ENCODE peak calls at places on chromosomes 5 and 9, in eight cellular contexts. O, D, E, U, J, W, G and S are unnamed samples. For H3K4me1, the result is how much of the 10 kb centered on the place peaks cover.

GRCh38 chr5:151562019-151562707 is 29.0 kb downstream of the FAT2 start:
- DNase-seq in O (no peak), D (no peak), E (no peak), U (no peak), J (no peak), W (no peak), G (no peak), S (no peak)

GRCh38 chr9:94860678-94861588 is 134.4 kb downstream of the AOPEP start:
- DNase-seq in O (peak), D (no peak), E (peak), U (no peak), J (peak), W (no peak), G (no peak), S (no peak)

GRCh38 chr9:117377046-117377445 is 37.8 kb downstream of the ASTN2 start:
- DNase-seq in O (no peak), D (no peak), E (no peak), U (no peak), J (no peak), W (no peak), G (no peak), S (no peak)

GRCh38 chr5:150662731-150663516 is 1.9 kb downstream of the MYOZ3 start:
- DNase-seq in O (no peak), D (no peak), E (no peak), U (no peak), J (no peak), W (no peak), G (no peak), S (peak)

GRCh38 chr9:113614843-113615648 is 151.5 kb downstream of the RGS3 start:
- DNase-seq in O (no peak), D (no peak), E (peak), U (peak), J (peak), W (peak), G (no peak), S (peak)

GRCh38 chr5:79562351-79563246 is 48.7 kb upstream of the HOMER1 start:
- DNase-seq in O (no peak), D (peak), E (no peak), U (no peak), J (no peak), W (no peak), G (no peak), S (no peak)

GRCh38 chr9:99299214-99300102 is 77.4 kb downstream of the SEC61B start:
- DNase-seq in O (no peak), D (peak), E (peak), U (no peak), J (no peak), W (no peak), G (no peak), S (no peak)

GRCh38 chr5:139822553-139823425 is 27.2 kb downstream of the PSD2 start:
- DNase-seq in O (no peak), D (no peak), E (no peak), U (no peak), J (no peak), W (no peak), G (no peak), S (no peak)

GRCh38 chr5:180646289-180646962 is 3.0 kb downstream of the FLT4 start:
- DNase-seq in O (no peak), D (no peak), E (no peak), U (no peak), J (no peak), W (no peak), G (no peak), S (no peak)

GRCh38 chr9:123469231-123469630 is 113.2 kb downstream of the CRB2 start:
- DNase-seq in O (no peak), D (no peak), E (no peak), U (no peak), J (no peak), W (no peak), G (no peak), S (no peak)

GRCh38 chr5:62649476-62650113 is 71.0 kb downstream of the LRRC70 start:
- DNase-seq in O (peak), D (no peak), E (no peak), U (no peak), J (no peak), W (peak), G (no peak), S (no peak)

GRCh38 chr9:137619240-137620090 is 660 bp downstream of the EHMT1 start:
- DNase-seq in O (peak), D (peak), E (peak), U (peak), J (no peak), W (no peak), G (peak), S (no peak)

GRCh38 chr5:139961435-139962157 is 81.5 kb downstream of the NRG2 start:
- DNase-seq in O (no peak), D (peak), E (no peak), U (no peak), J (no peak), W (no peak), G (no peak), S (no peak)

GRCh38 chr9:94649100-94649855 is 10.0 kb upstream of the FBP1 start:
- DNase-seq in O (no peak), D (peak), E (peak), U (no peak), J (no peak), W (no peak), G (peak), S (no peak)

GRCh38 chr9:113808391-113809191 is 67.5 kb upstream of the ZNF618 start:
- DNase-seq in O (no peak), D (peak), E (peak), U (no peak), J (no peak), W (peak), G (no peak), S (peak)

DNA sequence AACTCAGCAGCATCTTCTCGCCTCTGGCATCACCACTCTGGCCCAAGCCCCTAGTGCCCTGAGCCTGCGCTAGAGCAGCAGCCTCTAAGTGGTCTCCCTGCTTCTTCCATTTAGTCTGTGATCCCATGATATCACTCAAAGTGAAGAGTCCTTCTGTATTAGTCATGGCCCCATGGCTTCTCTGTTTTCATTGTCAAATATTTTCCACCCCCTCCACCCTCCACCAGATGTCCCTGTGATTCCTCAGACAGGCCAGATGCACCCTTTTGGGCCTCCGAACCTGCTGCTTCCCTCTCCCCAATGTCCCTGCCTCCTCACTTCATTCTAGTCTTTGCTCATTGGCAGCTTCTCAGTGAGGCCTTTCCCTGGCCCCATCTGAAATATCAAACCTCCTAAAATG is 299.2 kb downstream of the SPOCK1 start:
- DNase-seq in O (no peak), D (peak), E (no peak), U (no peak), J (no peak), W (no peak), G (no peak), S (no peak)
- TF ChIP-seq CTCF in O (no peak), D (peak), E (no peak), U (no peak), J (no peak), W (no peak), G (no peak), S (no peak)

GRCh38 chr5:142313275-142313674 is 11.5 kb downstream of the SPRY4 start:
- DNase-seq in O (no peak), D (no peak), E (no peak), U (no peak), J (no peak), W (no peak), G (no peak), S (no peak)

GRCh38 chr5:142311725-142312124 is 13.1 kb downstream of the SPRY4 start:
- DNase-seq in O (no peak), D (no peak), E (no peak), U (no peak), J (no peak), W (no peak), G (no peak), S (no peak)

GRCh38 chr5:142313693-142314092 is 11.1 kb downstream of the SPRY4 start:
- DNase-seq in O (no peak), D (no peak), E (no peak), U (no peak), J (no peak), W (no peak), G (no peak), S (no peak)

GRCh38 chr5:142310803-142311202 is 14.0 kb downstream of the SPRY4 start:
- DNase-seq in O (no peak), D (no peak), E (no peak), U (no peak), J (no peak), W (no peak), G (no peak), S (no peak)

GRCh38 chr5:142312399-142312798 is 12.4 kb downstream of the SPRY4 start:
- DNase-seq in O (no peak), D (no peak), E (no peak), U (no peak), J (no peak), W (no peak), G (no peak), S (no peak)
- H3K4me3 ChIP-seq in O (no peak), D (no peak), E (no peak), U (no peak), J (no peak), W (peak), G (no peak), S (no peak)

GRCh38 chr9:69499959-69500358 is 172.2 kb downstream of the APBA1 start:
- DNase-seq in O (no peak), D (no peak), E (no peak), U (no peak), J (no peak), W (no peak), G (no peak), S (no peak)

GRCh38 chr9:69499401-69499800 is 172.8 kb downstream of the APBA1 start:
- DNase-seq in O (no peak), D (no peak), E (no peak), U (no peak), J (no peak), W (no peak), G (no peak), S (no peak)

GRCh38 chr9:69497816-69498215 is 172.8 kb downstream of the ENTREP1 start:
- DNase-seq in O (no peak), D (no peak), E (no peak), U (no peak), J (no peak), W (no peak), G (no peak), S (no peak)

GRCh38 chr9:69496803-69497450 is 171.9 kb downstream of the ENTREP1 start:
- DNase-seq in O (no peak), D (no peak), E (no peak), U (no peak), J (no peak), W (no peak), G (no peak), S (no peak)

DNA sequence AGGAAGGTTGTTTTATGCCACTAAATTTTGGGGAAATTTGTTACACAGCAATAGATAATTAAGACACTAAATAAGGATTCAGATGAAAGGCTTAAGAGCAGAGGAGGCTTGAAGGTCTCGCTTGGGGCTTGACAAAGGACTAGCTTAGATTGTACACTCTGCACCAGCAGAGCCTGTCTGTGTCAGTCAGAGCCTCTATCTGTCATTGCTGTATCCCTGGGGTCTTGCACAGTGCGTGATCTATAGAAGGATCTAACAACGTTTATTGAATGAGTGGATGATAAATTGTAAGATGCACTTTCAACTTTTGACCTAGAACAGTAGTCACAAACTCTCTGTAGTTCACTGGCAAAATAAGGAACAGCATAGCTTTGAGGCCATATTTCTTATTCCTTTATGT is 173.4 kb downstream of the ENTREP1 start:
- DNase-seq in O (no peak), D (no peak), E (no peak), U (no peak), J (no peak), W (no peak), G (no peak), S (no peak)
- H3K4me1 ChIP-seq in O (under half), D (under half), E (under half), U (under half), J (under half), W (under half), G (under half), S (under half)

DNA sequence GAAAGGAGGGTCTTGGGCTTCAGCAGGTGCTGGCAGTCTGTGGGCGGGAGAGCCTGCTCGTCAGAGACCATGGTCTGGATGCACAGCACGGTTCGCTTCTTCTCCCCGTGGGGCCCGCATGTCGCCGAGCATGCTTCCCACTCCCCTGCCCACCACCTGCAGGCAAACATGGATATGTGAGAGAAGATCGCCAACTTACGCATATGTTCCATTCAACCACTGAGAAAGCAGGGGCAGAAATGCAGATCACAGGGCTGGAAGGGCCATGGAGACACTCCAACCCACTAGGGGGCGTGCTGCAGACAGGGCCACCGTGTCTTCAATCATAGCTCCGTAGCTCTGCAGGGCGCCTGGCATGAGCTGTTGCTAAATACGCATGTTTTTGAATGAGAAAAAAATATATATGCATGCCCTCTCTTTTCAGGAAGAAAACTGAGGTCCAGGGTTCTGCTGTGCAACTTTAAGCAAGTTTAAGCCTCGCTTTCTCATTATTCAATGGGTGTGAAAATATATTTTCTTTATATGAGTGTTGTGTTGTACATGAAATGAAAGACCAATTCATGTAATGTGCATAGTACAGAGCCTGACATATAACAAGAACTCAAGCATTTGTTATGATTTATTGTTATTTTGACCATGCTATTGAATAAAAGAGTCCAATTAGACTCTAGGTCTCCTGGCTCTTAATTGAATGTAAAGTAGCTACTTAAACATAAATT is 148.0 kb downstream of the TARS1 start:
- DNase-seq in O (peak), D (no peak), E (no peak), U (no peak), J (no peak), W (no peak), G (no peak), S (no peak)
- TF ChIP-seq CTCF in O (peak), D (peak), E (peak), U (peak), J (peak), W (no peak), G (no peak), S (peak)

GRCh38 chr9:127958728-127959127 is 21.1 kb upstream of the DPM2 start:
- DNase-seq in O (no peak), D (no peak), E (no peak), U (no peak), J (no peak), W (no peak), G (no peak), S (no peak)
- H3K4me3 ChIP-seq in O (no peak), D (no peak), E (no peak), U (no peak), J (no peak), W (no peak), G (no peak), S (no peak)

DNA sequence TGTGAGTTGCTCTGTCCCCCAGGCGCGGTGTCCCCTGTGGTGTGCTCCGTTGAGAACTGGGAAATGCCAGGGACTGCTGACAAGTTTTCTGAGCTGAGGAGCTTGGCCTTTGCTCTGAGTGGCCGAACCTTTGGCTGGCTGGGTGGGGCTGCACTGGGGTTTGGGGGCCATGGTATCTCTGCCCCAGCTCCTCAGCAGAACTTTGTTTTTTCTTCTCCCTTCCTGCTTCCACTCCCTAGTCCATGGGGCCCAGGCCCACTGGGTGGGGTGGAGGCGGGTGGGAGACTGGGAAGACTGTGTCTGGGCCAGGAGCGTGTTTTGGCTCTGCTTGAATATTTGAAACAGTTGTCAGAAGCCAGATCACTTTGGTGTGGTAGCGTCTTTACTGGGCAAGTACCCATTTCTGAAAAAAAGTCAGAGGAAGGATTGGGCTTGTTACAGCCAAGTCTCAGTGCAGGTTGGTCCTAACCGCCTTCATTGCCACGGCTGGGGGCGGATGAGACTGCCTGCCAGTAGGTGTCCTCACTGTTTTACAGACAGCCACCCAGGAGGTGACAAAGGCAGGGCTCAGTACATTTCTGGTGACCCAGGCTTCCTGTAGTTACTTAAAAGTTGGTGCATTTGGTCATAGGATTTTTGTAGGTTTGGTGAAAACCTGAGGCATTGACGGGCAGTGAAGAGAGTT is 92.7 kb downstream of the DAB2IP start:
- DNase-seq in O (peak), D (peak), E (peak), U (peak), J (no peak), W (peak), G (no peak), S (peak)
- H3K4me1 ChIP-seq in O (under half), D (half or more), E (under half), U (under half), J (under half), W (half or more), G (under half), S (half or more)

GRCh38 chr9:102941868-102942267 is 53.3 kb upstream of the CYLC2 start:
- DNase-seq in O (no peak), D (no peak), E (no peak), U (no peak), J (no peak), W (no peak), G (no peak), S (no peak)
- TF ChIP-seq CTCF in O (no peak), D (no peak), E (no peak), U (no peak), J (no peak), W (no peak), G (no peak), S (no peak)

GRCh38 chr5:174583071-174583470 is 141.3 kb upstream of the MSX2 start:
- DNase-seq in O (no peak), D (no peak), E (no peak), U (no peak), J (no peak), W (no peak), G (no peak), S (no peak)

GRCh38 chr5:174585472-174585871 is 138.9 kb upstream of the MSX2 start:
- DNase-seq in O (no peak), D (no peak), E (no peak), U (no peak), J (no peak), W (no peak), G (no peak), S (no peak)

GRCh38 chr5:174576042-174576441 is 148.3 kb upstream of the MSX2 start:
- DNase-seq in O (no peak), D (no peak), E (no peak), U (no peak), J (no peak), W (no peak), G (no peak), S (no peak)

DNA sequence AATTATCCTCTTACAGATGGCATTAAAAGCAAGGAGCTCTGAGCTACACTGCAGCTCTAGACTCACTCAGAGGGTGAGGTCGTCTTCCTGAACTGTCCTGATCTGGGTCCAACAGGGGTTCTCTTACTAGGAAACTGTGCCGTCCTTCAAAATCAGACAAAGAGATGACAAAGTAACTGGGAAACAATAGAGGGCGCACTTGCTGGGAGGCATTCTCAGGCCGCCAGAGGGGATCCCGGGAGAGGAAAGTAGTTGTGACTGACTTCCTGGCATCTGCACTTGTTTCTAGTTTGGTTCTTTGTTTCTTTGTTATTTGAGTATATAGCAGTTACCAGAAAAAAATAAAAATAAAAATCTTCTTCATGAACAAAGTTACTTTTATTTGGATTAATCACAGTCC is 142.9 kb upstream of the MSX2 start:
- DNase-seq in O (peak), D (no peak), E (peak), U (no peak), J (no peak), W (no peak), G (no peak), S (no peak)
- H3K4me3 ChIP-seq in O (no peak), D (no peak), E (no peak), U (no peak), J (no peak), W (no peak), G (no peak), S (no peak)